ENCODE peak calls at places on chromosomes 12 and 14, in seven cellular contexts. O, H, G, I, S, T and K are unnamed samples.

GRCh38 chr12:86376052-86376451 is 119.9 kb upstream of the MGAT4C start:
- ATAC-seq in O (no peak), H (no peak), G (no peak), I (no peak), S (no peak), T (no peak), K (no peak)

GRCh38 chr12:75011120-75011519 is 198.5 kb downstream of the KCNC2 start:
- ATAC-seq in O (no peak), H (no peak), G (no peak), I (no peak), S (peak; percentile 45), T (no peak), K (peak; percentile 87)

GRCh38 chr12:109125791-109126190 is 9.4 kb downstream of the ACACB start:
- ATAC-seq in O (no peak), H (no peak), G (no peak), I (no peak), S (no peak), T (no peak), K (no peak)

GRCh38 chr14:101083564-101084435 is 180.3 kb upstream of the RTL1 start:
- ATAC-seq in O (no peak), H (no peak), G (no peak), I (no peak), S (no peak), T (no peak), K (no peak)

GRCh38 chr12:123743002-123743401 is 19.1 kb upstream of the DNAH10 start:
- ATAC-seq in O (peak; percentile 69), H (peak; percentile 39), G (no peak), I (no peak), S (no peak), T (no peak), K (no peak)

GRCh38 chr12:93429448-93429847 is 12.3 kb downstream of the UBE2N start:
- ATAC-seq in O (no peak), H (no peak), G (no peak), I (no peak), S (no peak), T (no peak), K (no peak)

GRCh38 chr12:72330291-72330690 is 58.1 kb downstream of the TRHDE start:
- ATAC-seq in O (no peak), H (no peak), G (no peak), I (no peak), S (no peak), T (no peak), K (no peak)

GRCh38 chr12:52207895-52208294 is 16.1 kb upstream of the KRT80 start:
- ATAC-seq in O (no peak), H (no peak), G (peak; percentile 5), I (no peak), S (no peak), T (no peak), K (no peak)

GRCh38 chr12:122841544-122842321 is 6.5 kb downstream of the HIP1R start:
- ATAC-seq in O (no peak), H (peak; percentile 23), G (peak; percentile 55), I (no peak), S (no peak), T (no peak), K (peak; percentile 60)

GRCh38 chr12:94289551-94290312 is 141.4 kb downstream of the PLXNC1 start:
- ATAC-seq in O (no peak), H (no peak), G (peak; percentile 77), I (no peak), S (no peak), T (no peak), K (no peak)

GRCh38 chr12:28202374-28203130 is 12.3 kb downstream of the CCDC91 start:
- ATAC-seq in O (no peak), H (no peak), G (peak; percentile 97), I (no peak), S (no peak), T (no peak), K (no peak)

GRCh38 chr14:60204843-60205774 is 39.9 kb upstream of the DHRS7 start:
- ATAC-seq in O (no peak), H (peak; percentile 39), G (no peak), I (no peak), S (peak; percentile 30), T (no peak), K (peak; percentile 63)

GRCh38 chr12:7122876-7123769 is 5.6 kb downstream of the RBP5 start:
- ATAC-seq in O (no peak), H (no peak), G (peak; percentile 32), I (no peak), S (no peak), T (no peak), K (no peak)

GRCh38 chr12:46523863-46524770 is 151.5 kb upstream of the SLC38A2 start:
- ATAC-seq in O (no peak), H (peak; percentile 89), G (peak; percentile 46), I (peak; percentile 96), S (peak; percentile 91), T (peak; percentile 91), K (peak; percentile 91)